ENCODE peak calls at places on chromosomes 11 and 22, in six cellular contexts. T is neuronal stem cell, Z is Panc1, Q is cardiac muscle cell, E is aorta, G is psoas muscle. A is an unnamed sample.
A peak's percentile ranks its signal among the peaks of the same experiment; 100 is the strongest.

GRCh38 chr11:133127746-133128145 is 404.6 kb downstream of the OPCML start:
- DNase-seq in T (no peak), Z (no peak), Q (no peak), E (no peak), G (no peak), A (no peak)

GRCh38 chr11:19644316-19644715 is 68.3 kb upstream of the NAV2 start:
- DNase-seq in T (no peak), Z (no peak), Q (no peak), E (no peak), G (no peak), A (no peak)

GRCh38 chr11:69652999-69653398 is 12.0 kb downstream of the CCND1 start:
- DNase-seq in T (no peak), Z (no peak), Q (no peak), E (no peak), G (no peak), A (no peak)

GRCh38 chr22:32987081-32987631 is 71.0 kb downstream of the SYN3 start:
- DNase-seq in T (peak; percentile 76), Z (no peak), Q (no peak), E (no peak), G (no peak), A (no peak)

GRCh38 chr11:101866619-101867491 is 48.0 kb upstream of the CEP126 start:
- DNase-seq in T (no peak), Z (no peak), Q (no peak), E (no peak), G (no peak), A (peak; percentile 97)

GRCh38 chr11:20363149-20363499 is 390 bp upstream of the HTATIP2 start:
- DNase-seq in T (no peak), Z (no peak), Q (no peak), E (no peak), G (no peak), A (no peak)

GRCh38 chr11:69464621-69464960 is 16.9 kb upstream of the LINC01488 start:
- DNase-seq in T (no peak), Z (no peak), Q (no peak), E (peak; percentile 40), G (no peak), A (no peak)

GRCh38 chr11:86484164-86484794 is 109.6 kb downstream of the CCDC81 start:
- DNase-seq in T (no peak), Z (peak; percentile 90), Q (peak; percentile 86), E (peak; percentile 89), G (peak; percentile 75), A (peak; percentile 52)

GRCh38 chr11:13958596-13958995 is 3.9 kb upstream of the SPON1 start:
- DNase-seq in T (no peak), Z (no peak), Q (no peak), E (no peak), G (no peak), A (no peak)

GRCh38 chr11:92276773-92277172 is 52.2 kb downstream of the FAT3 start:
- DNase-seq in T (no peak), Z (no peak), Q (no peak), E (no peak), G (no peak), A (no peak)

GRCh38 chr11:127564803-127565202 is 564.2 kb upstream of the KIRREL3 start:
- DNase-seq in T (no peak), Z (no peak), Q (no peak), E (no peak), G (no peak), A (no peak)

GRCh38 chr22:38455063-38455529 is at the start of gene KCNJ4:
- DNase-seq in T (no peak), Z (no peak), Q (no peak), E (no peak), G (no peak), A (no peak)

GRCh38 chr11:74195828-74196227 is 24.7 kb downstream of the PPME1 start:
- DNase-seq in T (no peak), Z (no peak), Q (no peak), E (no peak), G (no peak), A (no peak)

GRCh38 chr11:79062814-79063762 is 377.7 kb downstream of the TENM4 start:
- DNase-seq in T (no peak), Z (no peak), Q (peak; percentile 61), E (no peak), G (no peak), A (no peak)

DNA sequence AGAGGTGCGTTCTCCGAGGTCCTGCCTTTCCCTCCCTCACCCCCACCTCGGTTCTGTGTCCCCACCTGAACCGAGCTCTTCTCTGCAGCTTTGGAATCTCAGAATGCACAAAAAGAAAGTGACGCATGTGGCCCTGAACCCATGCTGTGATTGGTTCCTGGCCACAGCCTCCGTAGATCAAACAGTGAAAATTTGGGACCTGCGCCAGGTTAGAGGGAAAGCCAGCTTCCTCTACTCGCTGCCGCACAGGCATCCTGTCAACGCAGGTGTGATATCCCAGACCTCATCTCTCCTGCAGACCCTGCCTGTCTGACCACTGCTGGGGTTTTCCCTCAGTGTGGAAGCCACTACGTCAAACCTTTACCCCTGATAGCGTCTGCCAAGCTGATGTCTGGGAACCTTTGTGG is 13.9 kb downstream of the ACP2 start:
- DNase-seq in T (no peak), Z (no peak), Q (peak; percentile 59), E (no peak), G (no peak), A (no peak)
- H3K4me3 ChIP-seq in T (no peak overlapping the region), Z (peak overlapping the region; percentile 22), Q (no peak overlapping the region), E (no peak overlapping the region), G (no peak overlapping the region), A (no peak overlapping the region)

GRCh38 chr22:37294747-37295146 is 12.4 kb downstream of the CYTH4 start:
- DNase-seq in T (no peak), Z (no peak), Q (no peak), E (no peak), G (no peak), A (no peak)
- H3K4me3 ChIP-seq in T (no peak overlapping the region), Z (no peak overlapping the region), Q (no peak overlapping the region), E (no peak overlapping the region), G (no peak overlapping the region), A (no peak overlapping the region)

DNA sequence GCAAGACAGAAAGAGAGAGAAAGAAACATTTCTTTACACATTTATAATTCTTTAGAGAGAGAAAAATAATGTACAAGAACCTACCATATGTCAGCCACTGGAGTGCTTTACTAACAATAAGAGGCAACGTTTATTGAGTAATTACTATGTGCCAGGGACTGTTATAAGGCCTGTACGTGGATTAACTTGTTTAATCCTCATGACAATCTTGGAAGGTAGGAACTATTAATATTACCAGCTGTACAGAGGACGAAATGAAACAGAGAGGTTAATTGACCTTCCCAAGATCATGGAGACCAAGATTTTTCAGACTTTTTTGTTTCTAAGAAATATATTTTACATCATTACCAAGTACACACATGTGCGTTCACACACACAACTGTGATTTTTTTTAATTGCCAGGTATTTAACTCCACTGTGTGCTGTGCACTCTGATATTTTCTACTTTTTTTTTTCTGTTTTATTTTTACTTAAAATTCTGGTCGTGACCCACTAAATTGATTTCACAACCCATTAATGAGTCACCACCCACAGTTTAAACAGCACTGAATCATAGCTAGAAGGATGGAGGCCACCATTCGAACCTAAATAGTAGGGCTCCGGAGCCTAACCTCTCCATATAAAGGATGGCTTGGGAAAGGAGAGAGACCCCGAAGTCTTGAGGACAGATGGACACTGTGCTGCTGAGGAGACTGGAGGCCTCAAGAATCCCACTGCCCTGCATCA is 21.4 kb downstream of the CREB3L1 start:
- DNase-seq in T (no peak), Z (no peak), Q (peak; percentile 83), E (no peak), G (no peak), A (no peak)
- H3K4me3 ChIP-seq in T (no peak overlapping the region), Z (no peak overlapping the region), Q (no peak overlapping the region), E (no peak overlapping the region), G (no peak overlapping the region), A (no peak overlapping the region)

DNA sequence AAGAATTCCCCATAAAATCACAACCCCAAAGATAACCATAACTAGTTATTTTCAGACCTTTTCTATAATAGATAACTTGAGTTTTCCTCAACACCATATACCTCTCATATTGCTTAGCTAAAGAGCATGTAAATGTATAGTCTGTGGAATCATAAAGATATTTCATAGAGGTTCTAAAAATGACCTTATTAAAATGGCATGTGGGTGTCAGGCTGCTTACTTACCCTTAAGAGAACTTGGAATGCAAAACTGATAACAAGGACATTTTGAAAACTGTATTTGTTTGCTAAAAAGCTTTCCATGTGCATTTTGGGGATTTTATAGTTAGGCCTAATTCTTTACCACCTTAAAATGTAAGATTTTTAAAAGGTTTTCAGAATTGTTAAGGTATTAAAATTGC is 4.7 kb downstream of the SIK2 start:
- DNase-seq in T (no peak), Z (no peak), Q (peak; percentile 58), E (no peak), G (no peak), A (no peak)
- H3K4me3 ChIP-seq in T (no peak overlapping the region), Z (no peak overlapping the region), Q (no peak overlapping the region), E (no peak overlapping the region), G (no peak overlapping the region), A (no peak overlapping the region)

DNA sequence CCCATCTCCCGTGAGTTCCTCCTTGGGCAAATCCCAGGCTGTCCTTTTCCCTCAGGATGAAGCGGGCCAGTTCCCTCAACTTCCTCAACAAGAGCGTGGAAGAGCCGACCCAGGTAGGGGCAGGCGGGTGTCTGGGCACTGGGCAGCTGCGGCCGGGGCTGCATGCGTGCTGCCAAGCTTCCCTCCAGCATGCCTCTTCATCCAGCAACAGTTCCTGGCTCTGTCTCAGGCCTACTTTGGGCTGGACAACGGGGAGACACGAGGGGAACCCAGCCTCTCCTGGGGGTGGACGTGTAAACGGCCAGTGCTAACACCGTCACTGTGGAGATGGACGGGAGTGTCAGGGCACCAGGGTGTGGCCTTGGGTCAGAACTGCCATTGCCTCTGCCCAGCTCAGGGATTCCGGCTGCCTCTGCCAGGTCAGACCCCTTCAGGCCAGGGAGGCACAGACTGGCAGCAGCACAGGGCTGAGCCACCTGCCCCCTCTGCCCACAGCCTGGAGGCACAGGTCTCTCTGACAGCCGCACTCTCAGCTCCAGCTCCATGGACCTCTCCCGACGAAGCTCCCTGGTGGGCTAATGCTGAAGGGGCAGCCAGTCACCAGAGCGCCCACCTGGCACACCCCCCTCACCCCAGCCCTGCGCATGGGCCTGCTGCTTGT is 1.9 kb upstream of the RAB1B start:
- DNase-seq in T (no peak), Z (no peak), Q (no peak), E (no peak), G (no peak), A (no peak)
- H3K4me3 ChIP-seq in T (peak overlapping the region; percentile 12), Z (peak overlapping the region; percentile 90), Q (no peak overlapping the region), E (no peak overlapping the region), G (peak overlapping the region; percentile 98), A (no peak overlapping the region)

GRCh38 chr11:68127791-68128681 is 6.8 kb upstream of the CHKA start:
- DNase-seq in T (peak; percentile 78), Z (no peak), Q (peak; percentile 91), E (peak; percentile 86), G (peak; percentile 46), A (no peak)
- H3K4me3 ChIP-seq in T (peak overlapping the region; percentile 73), Z (peak overlapping the region; percentile 40), Q (peak overlapping the region; percentile 25), E (no peak overlapping the region), G (peak overlapping the region; percentile 77), A (peak overlapping the region; percentile 45)